ENCODE peak calls at places on chromosomes 5 and 9, in ten cellular contexts. One of them, this sample, is unnamed.

GRCh38 chr5:138929571-138929955 is 54.4 kb upstream of the LRRTM2 start:
- DNase-seq in sigmoid colon: no peak
- DNase-seq in GM04503: no peak
- DNase-seq in EL: no peak
- DNase-seq in stimulated activated CD8-positive, alpha-beta memory T cell treated with anti-CD3 and anti-CD28 coated beads, Interleukin-15, amount 100 ng/mL, for 4 hours: no peak
- DNase-seq in posterior cingulate gyrus: no peak
- DNase-seq in hippocampal formation: no peak
- DNase-seq in mucosa of descending colon: no peak
- DNase-seq in psoas muscle: no peak
- DNase-seq in activated CD4-positive, alpha-beta T cell treated with anti-CD3 and anti-CD28 coated beads, Interleukin-2, amount 50 U/mL, for 1 hour: no peak
- DNase-seq in this sample: no peak

GRCh38 chr5:142420521-142420920 is 95.7 kb upstream of the SPRY4 start:
- DNase-seq in psoas muscle: no peak
- DNase-seq in activated CD4-positive, alpha-beta T cell treated with anti-CD3 and anti-CD28 coated beads, Interleukin-2, amount 50 U/mL, for 1 hour: no peak
- DNase-seq in mucosa of descending colon: no peak
- DNase-seq in EL: no peak
- DNase-seq in posterior cingulate gyrus: no peak
- DNase-seq in hippocampal formation: no peak
- DNase-seq in GM04503: no peak
- DNase-seq in stimulated activated CD8-positive, alpha-beta memory T cell treated with anti-CD3 and anti-CD28 coated beads, Interleukin-15, amount 100 ng/mL, for 4 hours: no peak
- DNase-seq in sigmoid colon: no peak
- DNase-seq in this sample: no peak

GRCh38 chr5:134561871-134562296 is 36.4 kb downstream of the JADE2 start:
- DNase-seq in EL: peak; percentile 79
- DNase-seq in psoas muscle: peak; percentile 63
- DNase-seq in sigmoid colon: no peak
- DNase-seq in posterior cingulate gyrus: peak; percentile 72
- DNase-seq in GM04503: no peak
- DNase-seq in stimulated activated CD8-positive, alpha-beta memory T cell treated with anti-CD3 and anti-CD28 coated beads, Interleukin-15, amount 100 ng/mL, for 4 hours: no peak
- DNase-seq in hippocampal formation: no peak
- DNase-seq in mucosa of descending colon: no peak
- DNase-seq in activated CD4-positive, alpha-beta T cell treated with anti-CD3 and anti-CD28 coated beads, Interleukin-2, amount 50 U/mL, for 1 hour: no peak
- DNase-seq in this sample: peak; percentile 84

GRCh38 chr9:109430231-109430630 is 67.9 kb downstream of the PTPN3 start:
- DNase-seq in psoas muscle: no peak
- DNase-seq in posterior cingulate gyrus: no peak
- DNase-seq in activated CD4-positive, alpha-beta T cell treated with anti-CD3 and anti-CD28 coated beads, Interleukin-2, amount 50 U/mL, for 1 hour: no peak
- DNase-seq in stimulated activated CD8-positive, alpha-beta memory T cell treated with anti-CD3 and anti-CD28 coated beads, Interleukin-15, amount 100 ng/mL, for 4 hours: no peak
- DNase-seq in EL: no peak
- DNase-seq in hippocampal formation: no peak
- DNase-seq in sigmoid colon: no peak
- DNase-seq in GM04503: no peak
- DNase-seq in mucosa of descending colon: no peak
- DNase-seq in this sample: no peak

GRCh38 chr9:33946779-33947535 is 101.7 kb downstream of the UBAP2 start:
- DNase-seq in mucosa of descending colon: no peak
- DNase-seq in hippocampal formation: no peak
- DNase-seq in stimulated activated CD8-positive, alpha-beta memory T cell treated with anti-CD3 and anti-CD28 coated beads, Interleukin-15, amount 100 ng/mL, for 4 hours: no peak
- DNase-seq in GM04503: peak; percentile 92
- DNase-seq in posterior cingulate gyrus: no peak
- DNase-seq in psoas muscle: no peak
- DNase-seq in EL: peak; percentile 94
- DNase-seq in activated CD4-positive, alpha-beta T cell treated with anti-CD3 and anti-CD28 coated beads, Interleukin-2, amount 50 U/mL, for 1 hour: no peak
- DNase-seq in sigmoid colon: no peak
- DNase-seq in this sample: no peak

GRCh38 chr5:174083041-174083827 is 37.7 kb downstream of the NSG2 start:
- DNase-seq in sigmoid colon: no peak
- DNase-seq in posterior cingulate gyrus: peak; percentile 90
- DNase-seq in psoas muscle: no peak
- DNase-seq in stimulated activated CD8-positive, alpha-beta memory T cell treated with anti-CD3 and anti-CD28 coated beads, Interleukin-15, amount 100 ng/mL, for 4 hours: no peak
- DNase-seq in hippocampal formation: no peak
- DNase-seq in mucosa of descending colon: no peak
- DNase-seq in GM04503: no peak
- DNase-seq in activated CD4-positive, alpha-beta T cell treated with anti-CD3 and anti-CD28 coated beads, Interleukin-2, amount 50 U/mL, for 1 hour: no peak
- DNase-seq in EL: no peak
- DNase-seq in this sample: no peak

GRCh38 chr5:58502032-58502431 is 10.8 kb downstream of the GAPT start:
- DNase-seq in psoas muscle: no peak
- DNase-seq in EL: no peak
- DNase-seq in sigmoid colon: no peak
- DNase-seq in mucosa of descending colon: no peak
- DNase-seq in GM04503: no peak
- DNase-seq in activated CD4-positive, alpha-beta T cell treated with anti-CD3 and anti-CD28 coated beads, Interleukin-2, amount 50 U/mL, for 1 hour: no peak
- DNase-seq in hippocampal formation: no peak
- DNase-seq in stimulated activated CD8-positive, alpha-beta memory T cell treated with anti-CD3 and anti-CD28 coated beads, Interleukin-15, amount 100 ng/mL, for 4 hours: no peak
- DNase-seq in posterior cingulate gyrus: no peak
- DNase-seq in this sample: no peak

GRCh38 chr9:135591491-135592330 is 30.2 kb downstream of the PAEP start:
- DNase-seq in posterior cingulate gyrus: peak; percentile 66
- DNase-seq in hippocampal formation: no peak
- DNase-seq in EL: no peak
- DNase-seq in psoas muscle: no peak
- DNase-seq in sigmoid colon: peak; percentile 45
- DNase-seq in stimulated activated CD8-positive, alpha-beta memory T cell treated with anti-CD3 and anti-CD28 coated beads, Interleukin-15, amount 100 ng/mL, for 4 hours: no peak
- DNase-seq in activated CD4-positive, alpha-beta T cell treated with anti-CD3 and anti-CD28 coated beads, Interleukin-2, amount 50 U/mL, for 1 hour: no peak
- DNase-seq in GM04503: no peak
- DNase-seq in mucosa of descending colon: no peak
- DNase-seq in this sample: peak; percentile 9

GRCh38 chr9:69200071-69200470 is 26.0 kb downstream of the TJP2 start:
- DNase-seq in stimulated activated CD8-positive, alpha-beta memory T cell treated with anti-CD3 and anti-CD28 coated beads, Interleukin-15, amount 100 ng/mL, for 4 hours: no peak
- DNase-seq in mucosa of descending colon: no peak
- DNase-seq in sigmoid colon: no peak
- DNase-seq in EL: peak; percentile 28
- DNase-seq in hippocampal formation: no peak
- DNase-seq in GM04503: no peak
- DNase-seq in activated CD4-positive, alpha-beta T cell treated with anti-CD3 and anti-CD28 coated beads, Interleukin-2, amount 50 U/mL, for 1 hour: no peak
- DNase-seq in posterior cingulate gyrus: no peak
- DNase-seq in psoas muscle: no peak
- DNase-seq in this sample: no peak

GRCh38 chr5:78019747-78020146 is 243.6 kb upstream of the TBCA start:
- DNase-seq in posterior cingulate gyrus: no peak
- DNase-seq in psoas muscle: no peak
- DNase-seq in activated CD4-positive, alpha-beta T cell treated with anti-CD3 and anti-CD28 coated beads, Interleukin-2, amount 50 U/mL, for 1 hour: no peak
- DNase-seq in EL: no peak
- DNase-seq in GM04503: no peak
- DNase-seq in hippocampal formation: no peak
- DNase-seq in sigmoid colon: no peak
- DNase-seq in mucosa of descending colon: no peak
- DNase-seq in stimulated activated CD8-positive, alpha-beta memory T cell treated with anti-CD3 and anti-CD28 coated beads, Interleukin-15, amount 100 ng/mL, for 4 hours: no peak
- DNase-seq in this sample: no peak